ENCODE peak calls at places on chromosomes 12 and 14, in eight cellular contexts. I is breast epithelium, Q is GM23338, V is endothelial cell of umbilical vein, J is transverse colon, K is GM12891, Y is prostate gland, F is HCT116. B is an unnamed sample.

GRCh38 chr12:5220835-5221234 is 177.2 kb downstream of the KCNA5 start:
- DNase-seq in I (no peak), Q (no peak), V (no peak), J (no peak), K (no peak), Y (no peak), F (no peak), B (no peak)

GRCh38 chr12:115542656-115543055 is 734.8 kb downstream of the MED13L start:
- DNase-seq in I (peak; percentile 41), Q (no peak), V (no peak), J (no peak), K (no peak), Y (peak; percentile 23), F (no peak), B (no peak)

GRCh38 chr12:77163068-77163810 is 97.9 kb upstream of the E2F7 start:
- DNase-seq in I (no peak), Q (no peak), V (no peak), J (no peak), K (no peak), Y (no peak), F (no peak), B (no peak)

GRCh38 chr12:12070674-12071661 is at the start of gene BCL2L14:
- DNase-seq in I (no peak), Q (no peak), V (no peak), J (peak; percentile 46), K (no peak), Y (peak; percentile 35), F (no peak), B (no peak)

GRCh38 chr12:24172773-24173447 is 223.4 kb upstream of the SOX5 start:
- DNase-seq in I (no peak), Q (no peak), V (no peak), J (no peak), K (no peak), Y (no peak), F (no peak), B (no peak)

GRCh38 chr14:63088865-63089264 is 43.6 kb upstream of the KCNH5 start:
- DNase-seq in I (no peak), Q (no peak), V (no peak), J (no peak), K (no peak), Y (no peak), F (no peak), B (no peak)

GRCh38 chr14:58697266-58697926 is 59.6 kb downstream of the DACT1 start:
- DNase-seq in I (no peak), Q (peak; percentile 57), V (no peak), J (no peak), K (no peak), Y (no peak), F (no peak), B (no peak)

GRCh38 chr12:113259499-113259953 is 38.3 kb downstream of the TPCN1 start:
- DNase-seq in I (peak; percentile 75), Q (peak; percentile 21), V (peak; percentile 26), J (peak; percentile 68), K (no peak), Y (no peak), F (no peak), B (no peak)

GRCh38 chr12:75704664-75705063 is 193.3 kb upstream of the KRR1 start:
- DNase-seq in I (no peak), Q (no peak), V (no peak), J (no peak), K (no peak), Y (no peak), F (peak; percentile 85), B (no peak)

GRCh38 chr12:57213068-57213715 is 3.4 kb upstream of the NXPH4 start:
- DNase-seq in I (peak; percentile 90), Q (peak; percentile 86), V (peak; percentile 82), J (peak; percentile 88), K (peak; percentile 93), Y (peak; percentile 86), F (peak; percentile 59), B (peak; percentile 98)

GRCh38 chr12:123075591-123076171 is 75.2 kb downstream of the PITPNM2 start:
- DNase-seq in I (no peak), Q (peak; percentile 82), V (no peak), J (peak; percentile 33), K (no peak), Y (peak; percentile 52), F (no peak), B (no peak)

GRCh38 chr14:93906341-93907329 is 20.5 kb upstream of the FAM181A start:
- DNase-seq in I (no peak), Q (peak; percentile 91), V (no peak), J (peak; percentile 56), K (peak; percentile 77), Y (peak; percentile 61), F (peak; percentile 63), B (no peak)

GRCh38 chr14:54622189-54622958 is 55.4 kb downstream of the SAMD4A start:
- DNase-seq in I (no peak), Q (no peak), V (peak; percentile 56), J (no peak), K (no peak), Y (no peak), F (no peak), B (no peak)

GRCh38 chr14:96461950-96462798 is 40.0 kb upstream of the PAPOLA start:
- DNase-seq in I (no peak), Q (peak; percentile 35), V (no peak), J (peak; percentile 37), K (no peak), Y (no peak), F (no peak), B (no peak)

GRCh38 chr12:6708968-6709394 is 8.4 kb upstream of the PIANP start:
- DNase-seq in I (no peak), Q (no peak), V (no peak), J (no peak), K (no peak), Y (no peak), F (no peak), B (no peak)

GRCh38 chr12:13342971-13343370 is 146.4 kb downstream of the EMP1 start:
- DNase-seq in I (no peak), Q (no peak), V (no peak), J (no peak), K (no peak), Y (no peak), F (no peak), B (peak; percentile 86)

GRCh38 chr12:132783917-132784531 is 22.4 kb upstream of the ANKLE2 start:
- DNase-seq in I (no peak), Q (no peak), V (no peak), J (no peak), K (no peak), Y (no peak), F (no peak), B (no peak)

DNA sequence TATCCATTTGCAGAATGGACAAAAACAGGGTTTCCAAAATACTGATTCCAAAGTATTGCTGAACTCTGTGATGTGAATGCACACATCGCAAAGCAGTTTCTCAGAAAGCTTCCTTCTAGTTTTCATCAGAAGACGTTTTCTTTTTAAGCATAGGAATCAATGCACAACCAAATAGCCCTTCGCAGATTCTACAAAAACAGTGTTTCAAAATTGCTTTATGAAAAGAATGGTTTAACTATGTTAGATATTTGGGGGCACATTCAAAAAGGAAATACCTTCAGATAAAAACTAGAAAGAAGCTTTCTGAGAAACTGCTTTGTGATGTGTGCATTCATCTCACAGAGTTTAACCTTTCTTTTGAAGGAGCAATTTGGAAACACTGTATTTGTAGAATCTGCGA is 569.7 kb downstream of the ALG10 start:
- DNase-seq in I (no peak), Q (no peak), V (no peak), J (no peak), K (no peak), Y (no peak), F (no peak), B (no peak)
- TF ChIP-seq POLR2AphosphoS5 in I (no peak), Q (no peak), V (no peak), J (no peak), K (no peak), Y (no peak), F (no peak), B (no peak)

DNA sequence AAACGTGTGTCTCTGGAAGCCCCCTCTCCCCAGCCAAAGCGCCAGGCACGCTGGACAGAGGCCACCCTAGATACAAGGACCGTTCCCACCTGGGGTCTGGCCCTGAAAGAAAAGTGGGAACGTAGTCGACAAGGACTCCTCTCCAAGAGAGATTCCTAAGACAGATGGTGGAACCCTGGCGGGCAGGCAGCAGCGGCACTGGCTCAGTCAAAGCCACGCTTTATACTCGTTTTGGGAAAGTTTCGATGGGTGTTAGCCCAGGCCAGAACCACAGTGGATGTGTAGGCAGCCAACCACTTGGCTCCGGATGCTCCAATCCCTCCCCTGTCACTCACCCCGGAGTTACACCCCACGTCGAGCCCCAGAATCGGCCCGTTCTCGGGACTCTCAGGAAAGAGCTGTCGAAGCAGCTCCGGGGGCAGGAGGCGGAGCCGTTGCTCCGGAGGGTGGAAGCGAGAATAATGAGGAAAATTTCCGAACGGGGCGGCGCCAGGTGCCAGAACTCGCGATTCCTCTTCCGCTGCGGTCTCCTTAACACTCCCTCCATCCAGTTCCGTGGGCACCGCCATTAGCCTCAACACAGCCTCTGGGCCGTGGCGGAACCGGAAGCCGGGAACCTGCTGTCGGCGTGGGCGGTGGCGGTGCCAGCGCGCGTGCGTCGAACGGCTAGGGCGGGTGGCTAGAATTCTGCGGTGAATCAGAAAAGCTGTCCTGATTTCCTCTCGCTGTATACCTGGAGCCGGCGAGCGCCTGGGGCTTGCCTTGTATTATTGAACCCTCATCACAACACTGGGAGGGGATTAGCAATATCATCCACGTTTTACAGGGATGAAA is at the start of gene BCDIN3D:
- DNase-seq in I (peak; percentile 88), Q (peak; percentile 92), V (peak; percentile 91), J (peak; percentile 95), K (peak; percentile 71), Y (peak; percentile 90), F (peak; percentile 83), B (peak; percentile 98)
- TF ChIP-seq POLR2AphosphoS5 in I (peak; percentile 93), Q (peak; percentile 95), V (peak; percentile 91), J (peak; percentile 90), K (peak; percentile 93), Y (peak; percentile 97), F (peak; percentile 96), B (peak; percentile 92)

DNA sequence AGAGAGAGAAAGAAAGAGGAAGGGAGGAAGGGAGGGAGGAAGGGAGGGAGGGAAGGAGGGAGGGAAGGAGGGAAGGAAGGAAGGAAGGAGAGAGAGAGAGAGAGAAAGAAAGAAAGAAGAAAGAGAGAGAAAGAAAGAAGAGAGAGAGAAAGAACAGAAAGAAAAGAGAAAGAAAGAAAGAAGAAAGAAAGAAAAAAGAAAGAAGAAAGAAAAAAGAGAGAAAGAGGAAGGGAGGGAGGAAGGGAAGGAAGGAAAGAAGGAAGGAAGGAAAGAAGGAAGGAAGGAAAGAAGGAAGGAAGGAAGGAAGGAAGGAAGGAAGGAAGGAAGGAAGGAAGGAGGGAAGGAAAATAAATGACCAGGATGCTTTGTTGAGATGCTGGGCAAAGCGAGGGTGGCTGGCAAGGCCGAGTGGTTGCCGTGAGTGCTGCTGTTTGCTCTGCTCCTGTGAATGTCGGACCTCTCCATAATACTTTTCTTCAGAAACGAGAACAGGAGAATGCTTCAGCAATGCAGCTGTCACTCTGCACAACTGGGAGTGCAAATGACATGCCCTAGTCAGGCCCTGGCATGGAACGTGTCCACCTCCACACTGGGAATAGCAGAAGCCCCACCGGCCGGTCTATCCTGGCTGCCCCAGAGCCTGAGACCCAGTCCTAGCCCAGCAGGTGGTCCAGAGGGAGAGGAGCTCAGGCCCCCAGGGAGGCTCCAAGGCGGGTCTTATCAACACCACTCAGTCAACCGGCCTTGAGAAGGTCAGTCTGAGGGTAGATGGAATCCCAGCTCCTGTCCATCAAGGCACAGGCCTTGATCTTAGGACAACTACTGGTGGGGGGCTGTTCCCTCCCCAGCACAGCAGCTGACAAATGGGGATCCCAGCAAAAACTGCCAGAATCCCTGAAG is 25.1 kb upstream of the EIF5 start:
- DNase-seq in I (no peak), Q (no peak), V (no peak), J (no peak), K (no peak), Y (no peak), F (no peak), B (no peak)
- TF ChIP-seq POLR2AphosphoS5 in I (no peak), Q (no peak), V (no peak), J (no peak), K (no peak), Y (no peak), F (no peak), B (no peak)

GRCh38 chr14:104770851-104771272 is 17.9 kb downstream of the SIVA1 start:
- DNase-seq in I (no peak), Q (peak; percentile 53), V (no peak), J (no peak), K (no peak), Y (no peak), F (no peak), B (no peak)
- TF ChIP-seq POLR2AphosphoS5 in I (no peak), Q (no peak), V (no peak), J (no peak), K (no peak), Y (no peak), F (no peak), B (no peak)